ENCODE peak calls at places on chromosomes 11 and 22, in nine cellular contexts. J is thoracic aorta; W is PC-9; U is H54; S is naive thymus-derived CD8-positive, alpha-beta T cell; M is brain microvascular endothelial cell; F is NCI-H2081; E is NCI-H2107; T is foreskin fibroblast. N is an unnamed sample.

GRCh38 chr11:91147885-91148284 is 925.0 kb upstream of the CHORDC1 start:
- DNase-seq in W (no peak), E (no peak), F (no peak), S (no peak), J (no peak), U (no peak), M (no peak), T (no peak), N (no peak)

GRCh38 chr22:38199826-38200559 is 1.8 kb upstream of the MAFF start:
- DNase-seq in T (no peak), M (no peak), W (no peak), J (no peak), S (no peak), E (no peak), F (no peak), U (no peak), N (no peak)

GRCh38 chr22:36281726-36282077 is 28.8 kb downstream of the APOL1 start:
- DNase-seq in T (no peak), F (no peak), E (no peak), W (no peak), J (no peak), S (no peak), M (no peak), U (no peak), N (no peak)

GRCh38 chr11:118632577-118633318 is 25.3 kb downstream of the PHLDB1 start:
- DNase-seq in U (no peak), J (no peak), F (no peak), M (no peak), W (no peak), E (no peak), T (no peak), S (no peak), N (no peak)

GRCh38 chr11:94740083-94740974 is 27.8 kb upstream of the AMOTL1 start:
- DNase-seq in W (no peak), F (peak), M (no peak), E (no peak), U (peak), T (peak), S (no peak), J (peak), N (no peak)

GRCh38 chr11:120929664-120930154 is 94.2 kb upstream of the TBCEL start:
- DNase-seq in U (peak), M (no peak), E (no peak), S (peak), T (peak), J (no peak), F (peak), W (peak), N (peak)

GRCh38 chr11:29751618-29752017 is 265.2 kb downstream of the KCNA4 start:
- DNase-seq in J (no peak), W (no peak), E (no peak), M (no peak), U (no peak), F (no peak), T (no peak), S (no peak), N (no peak)

GRCh38 chr11:72203163-72203562 is 11.2 kb downstream of the FOLR1 start:
- DNase-seq in U (no peak), E (no peak), J (no peak), W (no peak), S (no peak), T (no peak), F (no peak), M (no peak), N (no peak)

GRCh38 chr11:62104816-62105610 is 18.8 kb upstream of the INCENP start:
- DNase-seq in S (peak), T (peak), F (no peak), E (no peak), W (no peak), J (no peak), M (no peak), U (no peak), N (no peak)

GRCh38 chr22:42688241-42688913 is 32.3 kb downstream of the A4GALT start:
- DNase-seq in E (peak), M (peak), W (peak), J (peak), S (no peak), T (peak), F (peak), U (peak), N (no peak)

GRCh38 chr11:4072668-4073285 is 21.8 kb upstream of the RRM1 start:
- DNase-seq in E (peak), W (peak), S (peak), F (peak), U (peak), J (no peak), T (peak), M (peak), N (no peak)

GRCh38 chr11:72146625-72147024 is 11.1 kb downstream of the FOLR3 start:
- DNase-seq in T (no peak), W (no peak), S (no peak), M (no peak), J (no peak), E (no peak), F (no peak), U (no peak), N (no peak)

GRCh38 chr22:44677299-44678244 is 24.4 kb upstream of the PRR5 start:
- DNase-seq in J (no peak), E (no peak), U (no peak), W (no peak), T (no peak), M (no peak), S (no peak), F (no peak), N (no peak)

GRCh38 chr11:130418756-130419155 is 9.7 kb downstream of the ADAMTS8 start:
- DNase-seq in E (no peak), U (no peak), W (no peak), S (no peak), T (peak), F (no peak), M (no peak), J (no peak), N (no peak)